ENCODE peak calls at places on chromosomes 2 and 18, in nine cellular contexts. L, J, R, O, D, H, C, G and T are unnamed samples.

GRCh38 chr2:3725458-3726250 is 22.3 kb downstream of the DCDC2C start:
- DNase-seq in R (no peak), D (no peak), O (no peak), L (no peak), G (no peak), C (no peak), J (no peak), H (no peak), T (no peak)

GRCh38 chr2:128300621-128301020 is 18.0 kb downstream of the HS6ST1 start:
- DNase-seq in R (no peak), D (no peak), J (no peak), H (no peak), G (no peak), L (no peak), C (no peak), O (no peak), T (no peak)

GRCh38 chr18:55375930-55376329 is 212.1 kb downstream of the TCF4 start:
- DNase-seq in O (no peak), J (no peak), R (no peak), C (no peak), G (no peak), H (no peak), D (no peak), L (no peak), T (no peak)

GRCh38 chr2:48221846-48222516 is 308.0 kb upstream of the STON1 start:
- DNase-seq in J (no peak), G (no peak), C (no peak), D (no peak), L (no peak), H (peak), O (peak), R (no peak), T (no peak)

GRCh38 chr2:197599285-197599965 is 76.0 kb downstream of the RFTN2 start:
- DNase-seq in L (no peak), D (peak), J (peak), R (no peak), C (no peak), G (no peak), H (peak), O (peak), T (peak)

GRCh38 chr2:209314641-209315040 is 109.2 kb upstream of the MAP2 start:
- DNase-seq in G (no peak), L (no peak), H (no peak), J (peak), O (peak), R (no peak), C (no peak), D (no peak), T (peak)

GRCh38 chr2:161351678-161352077 is 43.5 kb downstream of the PSMD14 start:
- DNase-seq in G (no peak), H (no peak), R (no peak), L (no peak), C (no peak), J (no peak), O (no peak), D (no peak), T (no peak)

GRCh38 chr2:88016948-88017779 is 817 bp upstream of the RNU2-63P start:
- DNase-seq in L (peak), J (peak), G (no peak), H (peak), O (peak), C (peak), R (no peak), D (peak), T (no peak)

GRCh38 chr2:101113441-101114267 is 37.5 kb downstream of the TBC1D8 start:
- DNase-seq in D (peak), J (peak), L (no peak), G (no peak), C (no peak), H (no peak), R (no peak), O (peak), T (peak)

GRCh38 chr2:171482308-171482707 is 40.0 kb upstream of the CYBRD1 start:
- DNase-seq in J (no peak), O (no peak), D (no peak), G (no peak), C (no peak), H (no peak), R (no peak), L (no peak), T (no peak)

GRCh38 chr2:12059616-12060441 is 313.4 kb downstream of the LPIN1 start:
- DNase-seq in R (no peak), H (no peak), G (no peak), D (peak), C (no peak), O (peak), L (no peak), J (peak), T (peak)

GRCh38 chr2:206981739-206982336 is 42.5 kb downstream of the CPO start:
- DNase-seq in C (peak), D (peak), J (peak), G (peak), L (peak), H (peak), R (peak), O (peak), T (peak)

GRCh38 chr2:234286118-234286598 is 210.7 kb downstream of the ARL4C start:
- DNase-seq in R (no peak), G (no peak), L (no peak), O (peak), D (no peak), C (no peak), J (peak), H (no peak), T (peak)